ENCODE peak calls at places on chromosomes 1 and 21, in five cellular contexts. W is HCT116, N is A549, H is GM12878, Z is K562. I is an unnamed sample.

GRCh38 chr1:110229348-110230001 is 19.4 kb downstream of the KCNC4 start:
- DNase-seq in W (no peak), N (no peak), H (no peak), Z (no peak), I (peak)

GRCh38 chr1:14519976-14520375 is 78.5 kb upstream of the KAZN start:
- DNase-seq in W (no peak), N (no peak), H (no peak), Z (no peak), I (no peak)

GRCh38 chr1:226064168-226064815 is 1.8 kb downstream of the H3-3A start:
- DNase-seq in W (no peak), N (no peak), H (no peak), Z (no peak), I (no peak)

GRCh38 chr1:50060279-50060678 is 36.5 kb upstream of the AGBL4 start:
- DNase-seq in W (no peak), N (no peak), H (no peak), Z (no peak), I (no peak)

GRCh38 chr1:185914089-185914488 is 179.9 kb downstream of the HMCN1 start:
- DNase-seq in W (no peak), N (no peak), H (no peak), Z (no peak), I (no peak)

GRCh38 chr1:231808990-231809389 is 182.4 kb downstream of the DISC1 start:
- DNase-seq in W (no peak), N (no peak), H (no peak), Z (peak), I (no peak)

GRCh38 chr1:153587314-153587713 is 21.7 kb upstream of the S100A2 start:
- DNase-seq in W (no peak), N (no peak), H (no peak), Z (no peak), I (peak)

GRCh38 chr1:24636661-24637357 is 6.3 kb upstream of the SRRM1 start:
- DNase-seq in W (no peak), N (no peak), H (no peak), Z (no peak), I (no peak)

GRCh38 chr21:43864806-43865470 is at the start of gene AGPAT3:
- DNase-seq in W (no peak), N (no peak), H (no peak), Z (peak), I (peak)

GRCh38 chr1:243267346-243268283 is 11.8 kb downstream of the SDCCAG8 start:
- DNase-seq in W (no peak), N (no peak), H (no peak), Z (peak), I (no peak)

GRCh38 chr1:18151436-18151835 is 43.8 kb downstream of the IGSF21 start:
- DNase-seq in W (no peak), N (no peak), H (no peak), Z (no peak), I (no peak)

GRCh38 chr1:240031414-240031813 is 60.3 kb upstream of the FMN2 start:
- DNase-seq in W (no peak), N (peak), H (no peak), Z (no peak), I (no peak)

GRCh38 chr1:17276568-17276967 is 27.7 kb downstream of the PADI3 start:
- DNase-seq in W (no peak), N (peak), H (no peak), Z (no peak), I (no peak)

GRCh38 chr1:102628008-102628736 is 480.1 kb downstream of the COL11A1 start:
- DNase-seq in W (no peak), N (no peak), H (no peak), Z (no peak), I (peak)

GRCh38 chr1:198141668-198142351 is 15.0 kb upstream of the NEK7 start:
- DNase-seq in W (no peak), N (no peak), H (no peak), Z (no peak), I (no peak)

GRCh38 chr1:145961109-145961424 is 3.2 kb upstream of the LIX1L start:
- DNase-seq in W (no peak), N (no peak), H (no peak), Z (no peak), I (peak)

GRCh38 chr1:225638853-225639252 is 14.1 kb downstream of the ENAH start:
- DNase-seq in W (no peak), N (no peak), H (no peak), Z (no peak), I (no peak)

GRCh38 chr1:95086949-95087533 is 14.3 kb upstream of the ALG14 start:
- DNase-seq in W (no peak), N (peak), H (no peak), Z (peak), I (no peak)

GRCh38 chr1:111202707-111203623 is 2.5 kb upstream of the DENND2D start:
- DNase-seq in W (no peak), N (no peak), H (no peak), Z (no peak), I (peak)

GRCh38 chr1:234772345-234773147 is 162.6 kb upstream of the IRF2BP2 start:
- DNase-seq in W (peak), N (peak), H (peak), Z (peak), I (no peak)

GRCh38 chr1:106880226-106880625 is 176.2 kb upstream of the PRMT6 start:
- DNase-seq in W (no peak), N (no peak), H (no peak), Z (no peak), I (no peak)

GRCh38 chr1:17059391-17060128 is 5.7 kb upstream of the SDHB start:
- DNase-seq in W (peak), N (peak), H (peak), Z (peak), I (peak)

GRCh38 chr1:159911668-159912067 is 11.7 kb upstream of the CFAP45 start:
- DNase-seq in W (no peak), N (no peak), H (no peak), Z (no peak), I (no peak)

GRCh38 chr21:33273044-33273443 is 6.9 kb downstream of the IL10RB start:
- DNase-seq in W (no peak), N (no peak), H (no peak), Z (no peak), I (no peak)

GRCh38 chr1:90721210-90722194 is 4.4 kb upstream of the BARHL2 start:
- DNase-seq in W (peak), N (peak), H (no peak), Z (peak), I (peak)

GRCh38 chr1:151825811-151826660 is 5.6 kb downstream of the RORC start:
- DNase-seq in W (no peak), N (no peak), H (no peak), Z (peak), I (no peak)

GRCh38 chr1:201450721-201451291 is 18.2 kb downstream of the PHLDA3 start:
- DNase-seq in W (no peak), N (no peak), H (no peak), Z (peak), I (peak)

GRCh38 chr1:89934441-89934840 is 60.5 kb upstream of the ZNF326 start:
- DNase-seq in W (no peak), N (no peak), H (no peak), Z (no peak), I (no peak)

GRCh38 chr1:198660341-198661056 is 21.7 kb downstream of the PTPRC start:
- DNase-seq in W (no peak), N (no peak), H (no peak), Z (no peak), I (no peak)

GRCh38 chr1:107309962-107310361 is 169.1 kb downstream of the NTNG1 start:
- DNase-seq in W (no peak), N (no peak), H (no peak), Z (no peak), I (no peak)

GRCh38 chr1:192807968-192808587 is 761 bp upstream of the RGS2 start:
- DNase-seq in W (no peak), N (peak), H (no peak), Z (no peak), I (no peak)

GRCh38 chr1:244318512-244318911 is 133.2 kb downstream of the ADSS2 start:
- DNase-seq in W (no peak), N (no peak), H (no peak), Z (no peak), I (no peak)

GRCh38 chr1:169741666-169742394 is 8.0 kb upstream of the SELE start:
- DNase-seq in W (no peak), N (no peak), H (no peak), Z (no peak), I (no peak)

GRCh38 chr1:210143465-210144062 is 89.0 kb upstream of the SERTAD4 start:
- DNase-seq in W (peak), N (peak), H (no peak), Z (peak), I (peak)

GRCh38 chr1:6870086-6870485 is 84.8 kb downstream of the CAMTA1 start:
- DNase-seq in W (no peak), N (no peak), H (no peak), Z (no peak), I (no peak)

GRCh38 chr1:218658899-218659298 is 313.8 kb downstream of the TGFB2 start:
- DNase-seq in W (no peak), N (peak), H (no peak), Z (no peak), I (no peak)

DNA sequence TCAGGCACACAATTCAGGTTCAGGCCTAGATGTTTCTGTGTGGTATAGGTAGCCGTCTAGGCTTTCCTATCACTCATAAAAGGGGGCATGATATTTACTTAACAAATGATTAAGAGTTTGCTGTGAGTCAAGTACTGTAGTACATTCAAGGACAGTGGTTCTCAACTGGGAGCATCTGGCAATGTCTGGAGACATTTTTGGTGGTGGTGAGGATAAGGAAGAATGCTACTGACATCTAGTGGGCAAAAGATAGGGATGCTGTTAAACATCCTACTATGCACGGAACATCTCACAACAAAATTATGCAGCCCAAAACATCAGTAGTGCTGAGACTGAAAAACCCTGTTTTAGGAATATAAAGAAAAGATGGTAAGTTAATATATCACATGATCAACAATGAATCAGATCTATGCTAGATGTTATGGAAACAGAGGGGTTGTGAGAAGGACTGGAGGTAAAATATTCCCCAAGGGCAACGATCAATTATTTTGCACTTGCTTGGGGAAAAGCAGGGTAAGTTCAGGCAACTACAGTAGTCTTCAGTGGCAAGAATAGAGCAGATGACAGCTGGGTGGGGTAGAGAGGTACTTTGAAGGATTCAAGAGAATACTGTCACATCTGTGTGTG is 4.9 kb downstream of the DNTTIP2 start:
- DNase-seq in W (no peak), N (peak), H (no peak), Z (no peak), I (peak)
- TF ChIP-seq REST in W (no peak), N (no peak), H (no peak), Z (no peak), I (no peak)

GRCh38 chr21:45454081-45454923 is 49.3 kb downstream of the COL18A1 start:
- DNase-seq in W (no peak), N (no peak), H (no peak), Z (no peak), I (no peak)

GRCh38 chr21:45456014-45456835 is 51.3 kb downstream of the COL18A1 start:
- DNase-seq in W (no peak), N (no peak), H (no peak), Z (no peak), I (no peak)

GRCh38 chr21:45453308-45453950 is 48.5 kb downstream of the COL18A1 start:
- DNase-seq in W (no peak), N (no peak), H (no peak), Z (no peak), I (no peak)

GRCh38 chr21:45455321-45456013 is 50.5 kb downstream of the COL18A1 start:
- DNase-seq in W (no peak), N (no peak), H (no peak), Z (no peak), I (no peak)

DNA sequence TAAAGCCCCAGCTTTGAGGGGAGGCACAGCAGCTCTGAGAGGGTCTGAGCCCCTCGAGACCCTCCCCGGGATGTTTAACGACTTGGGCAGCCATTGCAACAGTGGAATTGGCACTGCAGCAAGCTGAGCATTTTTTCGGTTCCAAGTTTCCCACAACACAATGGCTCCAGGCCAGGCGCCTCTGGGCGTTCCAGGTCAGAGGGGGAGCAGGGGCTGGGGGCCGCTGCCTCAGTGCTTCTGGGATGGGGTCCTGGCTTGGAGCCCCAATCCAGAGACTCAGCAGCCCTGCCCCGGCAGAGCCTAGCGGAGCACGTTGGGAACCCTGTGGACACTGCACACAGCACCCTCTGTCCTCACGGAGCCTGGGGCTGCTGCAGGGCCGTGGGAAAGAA is 50.0 kb downstream of the COL18A1 start:
- DNase-seq in W (no peak), N (no peak), H (no peak), Z (no peak), I (no peak)
- TF ChIP-seq REST in W (no peak), N (no peak), H (no peak), Z (no peak), I (no peak)

GRCh38 chr1:31752952-31753351 is 11.2 kb downstream of the ADGRB2 start:
- DNase-seq in W (no peak), N (no peak), H (no peak), Z (no peak), I (no peak)

GRCh38 chr1:31752258-31752657 is 11.9 kb downstream of the ADGRB2 start:
- DNase-seq in W (no peak), N (no peak), H (no peak), Z (no peak), I (no peak)

GRCh38 chr1:31754397-31754796 is 9.7 kb downstream of the ADGRB2 start:
- DNase-seq in W (no peak), N (no peak), H (no peak), Z (no peak), I (no peak)

GRCh38 chr1:31755197-31755611 is 8.9 kb downstream of the ADGRB2 start:
- DNase-seq in W (no peak), N (no peak), H (no peak), Z (no peak), I (peak)

GRCh38 chr1:31753623-31754349 is 10.4 kb downstream of the ADGRB2 start:
- DNase-seq in W (no peak), N (no peak), H (no peak), Z (no peak), I (peak)
- TF ChIP-seq REST in W (no peak), N (no peak), H (no peak), Z (no peak), I (no peak)

GRCh38 chr1:10772711-10773110 is 23.7 kb downstream of the CASZ1 start:
- DNase-seq in W (no peak), N (no peak), H (no peak), Z (no peak), I (no peak)
- TF ChIP-seq REST in W (no peak), N (no peak), H (no peak), Z (no peak), I (no peak)

GRCh38 chr1:204196068-204196795 is at the start of gene KISS1:
- DNase-seq in W (no peak), N (no peak), H (no peak), Z (no peak), I (no peak)

GRCh38 chr1:204198978-204199340 is 2.7 kb upstream of the KISS1 start:
- DNase-seq in W (no peak), N (no peak), H (no peak), Z (no peak), I (no peak)

GRCh38 chr1:204194771-204195170 is 1.5 kb downstream of the KISS1 start:
- DNase-seq in W (no peak), N (no peak), H (no peak), Z (no peak), I (no peak)

GRCh38 chr1:204199579-204199978 is 3.3 kb upstream of the KISS1 start:
- DNase-seq in W (no peak), N (no peak), H (no peak), Z (no peak), I (no peak)

DNA sequence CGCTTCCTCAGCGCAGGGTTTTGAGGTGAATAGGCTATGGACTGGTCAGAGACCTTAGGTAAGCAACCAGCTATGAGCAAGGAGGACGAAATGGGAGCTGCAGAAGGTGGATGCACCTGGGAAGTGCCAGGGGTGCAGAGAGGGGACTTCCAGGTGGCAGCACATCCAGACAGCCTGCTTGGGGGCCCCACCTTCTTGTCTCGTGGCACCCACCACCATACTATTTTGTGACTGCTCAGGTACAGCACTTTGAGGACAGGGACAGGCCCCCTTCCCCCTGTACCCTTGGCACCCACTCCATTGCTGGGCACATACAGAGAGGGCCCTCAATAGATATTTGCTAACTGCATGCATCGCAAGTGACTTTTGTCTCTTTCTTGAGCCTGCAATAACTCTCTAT is 777 bp upstream of the KISS1 start:
- DNase-seq in W (no peak), N (no peak), H (no peak), Z (no peak), I (no peak)
- TF ChIP-seq REST in W (no peak), N (no peak), H (no peak), Z (no peak), I (no peak)

I was measured in SK-N-SH.